ENCODE peak calls at places on chromosomes 1 and 21, in four cellular contexts. L is IMR-90, E is K562, V is keratinocyte. Q is an unnamed sample.

GRCh38 chr1:9844106-9844505 is 20.3 kb upstream of the CLSTN1 start:
- DNase-seq in E (no peak), V (no peak), L (no peak), Q (no peak)

GRCh38 chr1:192477630-192478029 is 97.9 kb upstream of the RGS1 start:
- DNase-seq in L (peak; percentile 63), E (no peak), V (no peak), Q (peak; percentile 65)

GRCh38 chr1:209106237-209106741 is 477.2 kb upstream of the CAMK1G start:
- DNase-seq in E (no peak), L (peak; percentile 4), V (no peak), Q (no peak)

GRCh38 chr1:105779727-105780126 is 1276.7 kb upstream of the PRMT6 start:
- DNase-seq in L (no peak), V (no peak), E (no peak), Q (no peak)

GRCh38 chr1:229710746-229711145 is 84.7 kb downstream of the URB2 start:
- DNase-seq in E (no peak), L (no peak), V (no peak), Q (no peak)

GRCh38 chr1:226181996-226182714 is 4.4 kb downstream of the ACBD3 start:
- DNase-seq in E (no peak), L (peak; percentile 59), V (no peak), Q (peak; percentile 46)

GRCh38 chr21:44815225-44815624 is 2.6 kb downstream of the SUMO3 start:
- DNase-seq in V (no peak), L (no peak), E (no peak), Q (no peak)

GRCh38 chr1:159851386-159851785 is 11.1 kb downstream of the VSIG8 start:
- DNase-seq in V (no peak), L (no peak), E (no peak), Q (no peak)

GRCh38 chr21:40837456-40837855 is 9.5 kb downstream of the DSCAM start:
- DNase-seq in E (no peak), L (no peak), V (no peak), Q (no peak)

GRCh38 chr1:2247760-2248126 is 19.6 kb downstream of the SKI start:
- DNase-seq in L (no peak), V (no peak), E (no peak), Q (no peak)
- H3K9me1 ChIP-seq in L (peaks cover 42% of the 10 kb centered on the region), V (peaks cover 4% of the 10 kb centered on the region), E (peaks cover 8% of the 10 kb centered on the region), Q (no peaks in the 10 kb centered on the region)

GRCh38 chr1:2278591-2279209 is 50.6 kb downstream of the SKI start:
- DNase-seq in V (no peak), L (no peak), E (no peak), Q (no peak)
- H3K4me3 ChIP-seq in V (no peak overlapping the region), L (no peak overlapping the region), E (no peak overlapping the region), Q (no peak overlapping the region)

GRCh38 chr1:53147171-53147570 is 4.7 kb upstream of the SLC1A7 start:
- DNase-seq in E (no peak), V (no peak), L (no peak), Q (no peak)

GRCh38 chr1:53144201-53144600 is 1.8 kb upstream of the SLC1A7 start:
- DNase-seq in L (no peak), E (no peak), V (no peak), Q (no peak)

GRCh38 chr1:53145619-53145941 is 3.1 kb upstream of the SLC1A7 start:
- DNase-seq in E (no peak), L (no peak), V (no peak), Q (no peak)

GRCh38 chr1:53145051-53145600 is 2.7 kb upstream of the SLC1A7 start:
- DNase-seq in E (no peak), V (no peak), L (no peak), Q (no peak)

DNA sequence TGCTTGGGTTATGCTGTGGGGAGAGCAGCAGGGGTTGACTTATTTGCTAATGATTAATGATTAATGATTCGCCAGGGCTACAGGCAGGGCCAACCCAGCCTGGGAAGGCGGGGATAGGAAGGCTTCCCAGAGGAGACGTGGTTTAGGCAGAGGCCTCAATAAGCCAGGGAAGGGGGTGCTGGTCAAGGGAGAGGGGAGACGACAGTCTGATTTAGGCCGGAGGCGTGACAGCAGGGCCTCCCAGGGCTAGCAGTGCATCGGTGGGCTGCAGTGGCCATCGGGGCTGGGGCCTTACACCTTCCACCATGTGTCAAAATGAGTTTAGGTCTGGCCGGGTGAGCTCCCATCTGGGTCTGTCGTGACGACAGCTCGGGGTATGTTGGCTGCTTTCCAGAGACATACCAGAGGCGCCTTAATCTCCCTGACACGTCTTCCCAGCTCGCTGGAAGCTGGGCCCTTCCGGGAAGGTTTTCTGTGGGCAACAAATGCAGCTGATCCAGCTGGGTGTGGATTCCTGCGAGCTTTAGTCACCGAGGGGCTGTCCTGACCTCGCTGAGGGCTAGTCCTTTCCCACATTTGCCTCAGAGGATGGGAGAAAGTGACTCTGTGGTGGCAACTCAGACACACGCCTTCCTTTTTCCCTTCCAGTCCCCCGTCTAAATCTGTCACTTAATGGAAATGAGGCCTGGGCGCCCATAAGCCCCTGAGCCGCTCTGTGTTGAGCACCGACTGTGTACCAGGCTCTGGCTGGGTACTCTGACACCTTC is 3.7 kb upstream of the SLC1A7 start:
- DNase-seq in E (peak; percentile 61), V (peak; percentile 80), L (peak; percentile 100), Q (peak; percentile 44)
- TF ChIP-seq CTCF in E (no peak), V (no peak), L (no peak), Q (no peak)

GRCh38 chr21:23542097-23542496 is 2065.2 kb downstream of the MRPL39 start:
- DNase-seq in L (no peak), V (no peak), E (no peak), Q (no peak)
- H3K9me1 ChIP-seq in L (no peaks in the 10 kb centered on the region), V (no peaks in the 10 kb centered on the region), E (no peaks in the 10 kb centered on the region), Q (no peaks in the 10 kb centered on the region)

DNA sequence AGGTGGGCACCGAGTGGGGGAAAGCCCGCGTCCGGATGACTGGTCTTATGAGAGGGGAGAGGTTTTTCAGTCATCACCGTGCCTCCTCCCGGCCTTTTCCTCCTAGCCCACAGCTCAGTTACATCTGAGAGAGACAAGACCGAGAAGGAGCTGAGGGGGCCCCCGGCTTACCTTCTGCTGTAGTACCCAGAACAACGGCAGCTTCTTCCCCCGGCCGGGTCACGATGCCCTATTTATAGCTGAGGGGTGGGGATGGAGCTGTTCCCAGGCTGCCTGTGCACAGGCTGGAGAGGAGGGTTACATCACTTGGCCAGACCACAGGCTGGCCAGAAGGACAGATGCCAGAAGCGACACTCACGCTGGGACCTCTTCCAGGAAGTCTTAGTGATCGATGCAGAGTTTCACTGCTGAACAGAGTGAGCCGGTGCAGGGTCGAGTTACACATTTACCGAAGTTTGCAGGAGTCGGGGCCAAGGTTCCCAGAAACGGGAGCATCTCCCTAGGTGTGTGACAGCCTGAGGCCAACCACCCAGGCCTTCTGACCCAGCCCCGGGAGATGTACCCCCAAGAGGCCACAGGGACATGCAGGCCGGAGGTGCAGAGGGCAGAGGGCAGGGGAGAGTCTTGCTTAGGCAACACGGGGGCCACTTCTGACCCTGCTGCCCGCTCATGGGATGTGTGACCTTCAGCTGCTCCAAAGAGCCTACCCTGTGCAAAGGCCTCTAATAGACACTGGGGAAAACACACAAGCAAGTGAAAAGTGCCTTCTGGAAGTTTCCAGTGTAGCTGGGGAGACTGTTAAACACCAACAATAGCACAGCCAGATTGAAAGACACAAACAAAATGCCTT is at the start of gene AGT:
- DNase-seq in L (peak; percentile 92), E (no peak), V (no peak), Q (no peak)
- H3K4me3 ChIP-seq in L (no peak within 1 kb of the TSS), E (no peak within 1 kb of the TSS), V (no peak within 1 kb of the TSS), Q (no peak within 1 kb of the TSS)

GRCh38 chr1:244052728-244053312 is 1.7 kb downstream of the ZBTB18 start:
- DNase-seq in E (no peak), L (no peak), V (no peak), Q (no peak)

GRCh38 chr1:244053831-244054230 is 2.7 kb downstream of the ZBTB18 start:
- DNase-seq in E (no peak), L (no peak), V (no peak), Q (no peak)

GRCh38 chr1:244056602-244057001 is 5.5 kb downstream of the ZBTB18 start:
- DNase-seq in L (no peak), E (no peak), V (no peak), Q (no peak)

GRCh38 chr1:244054247-244054923 is 3.3 kb downstream of the ZBTB18 start:
- DNase-seq in V (no peak), L (no peak), E (no peak), Q (no peak)

DNA sequence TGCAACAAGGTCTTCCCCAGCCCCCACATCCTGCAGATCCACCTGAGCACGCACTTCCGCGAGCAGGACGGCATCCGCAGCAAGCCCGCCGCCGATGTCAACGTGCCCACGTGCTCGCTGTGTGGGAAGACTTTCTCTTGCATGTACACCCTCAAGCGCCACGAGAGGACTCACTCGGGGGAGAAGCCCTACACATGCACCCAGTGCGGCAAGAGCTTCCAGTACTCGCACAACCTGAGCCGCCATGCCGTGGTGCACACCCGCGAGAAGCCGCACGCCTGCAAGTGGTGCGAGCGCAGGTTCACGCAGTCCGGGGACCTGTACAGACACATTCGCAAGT is 3.8 kb downstream of the ZBTB18 start:
- DNase-seq in V (no peak), E (no peak), L (no peak), Q (no peak)
- TF ChIP-seq CTCF in V (no peak), E (no peak), L (no peak), Q (no peak)